ENCODE peak calls at places on chromosome 2, in seven cellular contexts. One of them, this sample, is unnamed.

GRCh38 chr2:241833101-241833937 is 24.3 kb downstream of the NEU4 start:
- DNase-seq in HCT116: no peak
- DNase-seq in astrocyte of the spinal cord: no peak
- DNase-seq in stimulated activated CD8-positive, alpha-beta memory T cell treated with anti-CD3 and anti-CD28 coated beads, Interleukin-2, amount 100 ng/mL, for 48 hours: no peak
- DNase-seq in non-pigmented ciliary epithelial cell: no peak
- DNase-seq in NCI-H345: no peak
- DNase-seq in pancreas: no peak
- DNase-seq in this sample: no peak

GRCh38 chr2:172038121-172038520 is 38.4 kb downstream of the METAP1D start:
- DNase-seq in HCT116: no peak
- DNase-seq in astrocyte of the spinal cord: no peak
- DNase-seq in stimulated activated CD8-positive, alpha-beta memory T cell treated with anti-CD3 and anti-CD28 coated beads, Interleukin-2, amount 100 ng/mL, for 48 hours: no peak
- DNase-seq in non-pigmented ciliary epithelial cell: no peak
- DNase-seq in NCI-H345: no peak
- DNase-seq in pancreas: no peak
- DNase-seq in this sample: no peak

GRCh38 chr2:34096552-34097171 is 497.6 kb upstream of the FAM98A start:
- DNase-seq in HCT116: peak
- DNase-seq in astrocyte of the spinal cord: peak
- DNase-seq in stimulated activated CD8-positive, alpha-beta memory T cell treated with anti-CD3 and anti-CD28 coated beads, Interleukin-2, amount 100 ng/mL, for 48 hours: no peak
- DNase-seq in non-pigmented ciliary epithelial cell: no peak
- DNase-seq in NCI-H345: peak
- DNase-seq in pancreas: peak
- DNase-seq in this sample: peak

GRCh38 chr2:219520079-219520478 is 5.8 kb downstream of the ASIC4 start:
- DNase-seq in HCT116: no peak
- DNase-seq in astrocyte of the spinal cord: no peak
- DNase-seq in stimulated activated CD8-positive, alpha-beta memory T cell treated with anti-CD3 and anti-CD28 coated beads, Interleukin-2, amount 100 ng/mL, for 48 hours: no peak
- DNase-seq in non-pigmented ciliary epithelial cell: no peak
- DNase-seq in NCI-H345: no peak
- DNase-seq in pancreas: no peak
- DNase-seq in this sample: no peak

GRCh38 chr2:26033769-26034596 is at the start of gene RAB10:
- DNase-seq in HCT116: peak
- DNase-seq in astrocyte of the spinal cord: peak
- DNase-seq in stimulated activated CD8-positive, alpha-beta memory T cell treated with anti-CD3 and anti-CD28 coated beads, Interleukin-2, amount 100 ng/mL, for 48 hours: peak
- DNase-seq in non-pigmented ciliary epithelial cell: peak
- DNase-seq in NCI-H345: peak
- DNase-seq in pancreas: peak
- DNase-seq in this sample: peak

GRCh38 chr2:14543284-14543683 is 89.2 kb upstream of the LRATD1 start:
- DNase-seq in HCT116: no peak
- DNase-seq in astrocyte of the spinal cord: no peak
- DNase-seq in stimulated activated CD8-positive, alpha-beta memory T cell treated with anti-CD3 and anti-CD28 coated beads, Interleukin-2, amount 100 ng/mL, for 48 hours: no peak
- DNase-seq in non-pigmented ciliary epithelial cell: no peak
- DNase-seq in NCI-H345: peak
- DNase-seq in pancreas: no peak
- DNase-seq in this sample: no peak

GRCh38 chr2:97774425-97774824 is 61.0 kb downstream of the ZAP70 start:
- DNase-seq in HCT116: no peak
- DNase-seq in astrocyte of the spinal cord: no peak
- DNase-seq in stimulated activated CD8-positive, alpha-beta memory T cell treated with anti-CD3 and anti-CD28 coated beads, Interleukin-2, amount 100 ng/mL, for 48 hours: no peak
- DNase-seq in non-pigmented ciliary epithelial cell: no peak
- DNase-seq in NCI-H345: no peak
- DNase-seq in pancreas: no peak
- DNase-seq in this sample: no peak

GRCh38 chr2:240800241-240800640 is 19.8 kb downstream of the KIF1A start:
- DNase-seq in HCT116: no peak
- DNase-seq in astrocyte of the spinal cord: peak
- DNase-seq in stimulated activated CD8-positive, alpha-beta memory T cell treated with anti-CD3 and anti-CD28 coated beads, Interleukin-2, amount 100 ng/mL, for 48 hours: no peak
- DNase-seq in non-pigmented ciliary epithelial cell: no peak
- DNase-seq in NCI-H345: no peak
- DNase-seq in pancreas: no peak
- DNase-seq in this sample: no peak

GRCh38 chr2:127347734-127348392 is 39.9 kb downstream of the MAP3K2 start:
- DNase-seq in HCT116: no peak
- DNase-seq in astrocyte of the spinal cord: no peak
- DNase-seq in stimulated activated CD8-positive, alpha-beta memory T cell treated with anti-CD3 and anti-CD28 coated beads, Interleukin-2, amount 100 ng/mL, for 48 hours: no peak
- DNase-seq in non-pigmented ciliary epithelial cell: no peak
- DNase-seq in NCI-H345: no peak
- DNase-seq in pancreas: no peak
- DNase-seq in this sample: no peak

GRCh38 chr2:20190862-20191713 is 33.8 kb downstream of the SDC1 start:
- DNase-seq in HCT116: no peak
- DNase-seq in astrocyte of the spinal cord: no peak
- DNase-seq in stimulated activated CD8-positive, alpha-beta memory T cell treated with anti-CD3 and anti-CD28 coated beads, Interleukin-2, amount 100 ng/mL, for 48 hours: no peak
- DNase-seq in non-pigmented ciliary epithelial cell: no peak
- DNase-seq in NCI-H345: no peak
- DNase-seq in pancreas: no peak
- DNase-seq in this sample: no peak

GRCh38 chr2:56739421-56739820 is 555.6 kb downstream of the CCDC85A start:
- DNase-seq in HCT116: no peak
- DNase-seq in astrocyte of the spinal cord: peak
- DNase-seq in stimulated activated CD8-positive, alpha-beta memory T cell treated with anti-CD3 and anti-CD28 coated beads, Interleukin-2, amount 100 ng/mL, for 48 hours: no peak
- DNase-seq in non-pigmented ciliary epithelial cell: no peak
- DNase-seq in NCI-H345: no peak
- DNase-seq in pancreas: no peak
- DNase-seq in this sample: no peak

GRCh38 chr2:164146478-164146877 is 410.7 kb upstream of the FIGN start:
- DNase-seq in HCT116: no peak
- DNase-seq in astrocyte of the spinal cord: peak
- DNase-seq in stimulated activated CD8-positive, alpha-beta memory T cell treated with anti-CD3 and anti-CD28 coated beads, Interleukin-2, amount 100 ng/mL, for 48 hours: no peak
- DNase-seq in non-pigmented ciliary epithelial cell: no peak
- DNase-seq in NCI-H345: no peak
- DNase-seq in pancreas: no peak
- DNase-seq in this sample: no peak

GRCh38 chr2:112985090-112985489 is 7.3 kb downstream of the IL36G start:
- DNase-seq in HCT116: no peak
- DNase-seq in astrocyte of the spinal cord: no peak
- DNase-seq in stimulated activated CD8-positive, alpha-beta memory T cell treated with anti-CD3 and anti-CD28 coated beads, Interleukin-2, amount 100 ng/mL, for 48 hours: no peak
- DNase-seq in non-pigmented ciliary epithelial cell: no peak
- DNase-seq in NCI-H345: no peak
- DNase-seq in pancreas: no peak
- DNase-seq in this sample: no peak

GRCh38 chr2:128970332-128971116 is 651.9 kb upstream of the HS6ST1 start:
- DNase-seq in HCT116: no peak
- DNase-seq in astrocyte of the spinal cord: no peak
- DNase-seq in stimulated activated CD8-positive, alpha-beta memory T cell treated with anti-CD3 and anti-CD28 coated beads, Interleukin-2, amount 100 ng/mL, for 48 hours: no peak
- DNase-seq in non-pigmented ciliary epithelial cell: no peak
- DNase-seq in NCI-H345: no peak
- DNase-seq in pancreas: no peak
- DNase-seq in this sample: no peak